ENCODE peak calls at places on chromosomes 16 and 17, in four cellular contexts. I, S, F and K are unnamed samples.

GRCh38 chr17:52606098-52606497 is 447.6 kb upstream of the CA10 start:
- DNase-seq in F (no peak), I (no peak), S (no peak), K (no peak)

GRCh38 chr16:2769100-2769529 is 8.0 kb downstream of the ELOB start:
- DNase-seq in I (no peak), F (no peak), S (no peak), K (no peak)

GRCh38 chr17:35846055-35846809 is 22.5 kb downstream of the HEATR9 start:
- DNase-seq in F (peak), S (no peak), I (no peak), K (no peak)

GRCh38 chr16:68936729-68937631 is 93.6 kb downstream of the TANGO6 start:
- DNase-seq in S (no peak), I (no peak), F (peak), K (peak)

GRCh38 chr17:80146121-80147034 is 550 bp downstream of the EIF4A3 start:
- DNase-seq in F (no peak), I (no peak), S (peak), K (no peak)

GRCh38 chr16:3149630-3150345 is 15.0 kb downstream of the ZNF213 start:
- DNase-seq in I (no peak), F (no peak), S (peak), K (peak)

GRCh38 chr17:31724026-31724425 is 135.0 kb downstream of the COPRS start:
- DNase-seq in F (peak), S (no peak), I (no peak), K (peak)

GRCh38 chr17:10198509-10199249 is at the start of gene GAS7:
- DNase-seq in S (no peak), F (no peak), I (peak), K (peak)

GRCh38 chr16:81626181-81626674 is 152.9 kb upstream of the PLCG2 start:
- DNase-seq in F (peak), S (no peak), I (no peak), K (no peak)